ENCODE peak calls at places on chromosome 1, in five cellular contexts. U is pancreas, N is psoas muscle, S is upper lobe of right lung, A is heart left ventricle. T is an unnamed sample.

GRCh38 chr1:101088431-101088830 is 62.8 kb upstream of the DPH5 start:
- ATAC-seq in U (no peak), N (no peak), S (no peak), A (no peak), T (no peak)

GRCh38 chr1:112558634-112559033 is 49.9 kb downstream of the WNT2B start:
- ATAC-seq in U (no peak), N (no peak), S (no peak), A (no peak), T (no peak)

GRCh38 chr1:93471911-93472310 is 24.0 kb downstream of the FNBP1L start:
- ATAC-seq in U (peak; percentile 78), N (no peak), S (peak; percentile 49), A (peak; percentile 51), T (no peak)

GRCh38 chr1:154463512-154463990 is 38.5 kb upstream of the TDRD10 start:
- ATAC-seq in U (no peak), N (peak; percentile 27), S (peak; percentile 64), A (peak; percentile 38), T (peak; percentile 32)

GRCh38 chr1:94037392-94038229 is 83.3 kb downstream of the ABCA4 start:
- ATAC-seq in U (no peak), N (no peak), S (no peak), A (no peak), T (no peak)

GRCh38 chr1:68128157-68128556 is 77.7 kb upstream of the DIRAS3 start:
- ATAC-seq in U (no peak), N (peak; percentile 93), S (no peak), A (peak; percentile 45), T (peak; percentile 31)

GRCh38 chr1:195618287-195618686 is 990.0 kb downstream of the KCNT2 start:
- ATAC-seq in U (no peak), N (no peak), S (no peak), A (no peak), T (no peak)

GRCh38 chr1:169909499-169909898 is 15.8 kb upstream of the SCYL3 start:
- ATAC-seq in U (no peak), N (no peak), S (no peak), A (no peak), T (no peak)

GRCh38 chr1:156707486-156708244 is 2.3 kb upstream of the CRABP2 start:
- ATAC-seq in U (no peak), N (no peak), S (no peak), A (no peak), T (no peak)

GRCh38 chr1:160085686-160086089 is 4.3 kb downstream of the KCNJ9 start:
- ATAC-seq in U (peak; percentile 72), N (peak; percentile 86), S (peak; percentile 82), A (peak; percentile 86), T (peak; percentile 65)

GRCh38 chr1:162904579-162904978 is 43.6 kb upstream of the CCDC190 start:
- ATAC-seq in U (no peak), N (peak; percentile 53), S (no peak), A (peak; percentile 83), T (no peak)

GRCh38 chr1:39435597-39435996 is 55.8 kb upstream of the BMP8A start:
- ATAC-seq in U (peak; percentile 55), N (no peak), S (no peak), A (no peak), T (no peak)

GRCh38 chr1:99710994-99711393 is 55.4 kb downstream of the FRRS1 start:
- ATAC-seq in U (no peak), N (no peak), S (no peak), A (no peak), T (no peak)

GRCh38 chr1:181369416-181369815 is 113.9 kb upstream of the CACNA1E start:
- ATAC-seq in U (no peak), N (no peak), S (no peak), A (no peak), T (no peak)

GRCh38 chr1:72601035-72601674 is 318.8 kb upstream of the NEGR1 start:
- ATAC-seq in U (no peak), N (no peak), S (no peak), A (peak; percentile 41), T (no peak)

GRCh38 chr1:43305926-43306687 is 5.3 kb downstream of the TIE1 start:
- ATAC-seq in U (no peak), N (no peak), S (peak; percentile 31), A (no peak), T (no peak)

DNA sequence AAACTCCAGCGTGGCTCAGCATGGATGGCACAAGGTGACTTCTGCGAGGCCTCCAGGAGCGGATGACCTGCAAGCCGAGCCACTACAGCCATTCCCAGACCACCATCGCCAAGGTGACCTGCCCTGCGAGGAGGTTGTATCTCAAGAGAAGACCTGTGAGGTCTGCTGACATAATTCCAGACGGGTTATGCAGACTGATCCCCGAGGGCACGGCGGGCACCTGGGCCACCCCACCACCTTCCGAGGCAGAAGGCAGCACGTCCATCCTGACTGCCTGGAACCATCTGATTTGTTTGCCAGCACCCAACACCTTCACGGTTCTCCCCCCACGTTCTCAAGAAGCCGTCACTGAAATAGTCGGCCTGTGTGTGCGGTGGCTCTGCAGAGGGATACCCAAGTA is 56.8 kb upstream of the CNTN2 start:
- ATAC-seq in U (no peak), N (no peak), S (no peak), A (no peak), T (no peak)
- H3K27me3 ChIP-seq in U (no peaks in the 10 kb centered on the region), N (no peaks in the 10 kb centered on the region), S (peaks cover 5% of the 10 kb centered on the region), A (no peaks in the 10 kb centered on the region), T (no peaks in the 10 kb centered on the region)

GRCh38 chr1:34362949-34363348 is 186.2 kb downstream of the C1orf94 start:
- ATAC-seq in U (no peak), N (no peak), S (peak; percentile 45), A (no peak), T (no peak)
- H3K27me3 ChIP-seq in U (no peaks in the 10 kb centered on the region), N (no peaks in the 10 kb centered on the region), S (no peaks in the 10 kb centered on the region), A (no peaks in the 10 kb centered on the region), T (peaks cover 35% of the 10 kb centered on the region)

DNA sequence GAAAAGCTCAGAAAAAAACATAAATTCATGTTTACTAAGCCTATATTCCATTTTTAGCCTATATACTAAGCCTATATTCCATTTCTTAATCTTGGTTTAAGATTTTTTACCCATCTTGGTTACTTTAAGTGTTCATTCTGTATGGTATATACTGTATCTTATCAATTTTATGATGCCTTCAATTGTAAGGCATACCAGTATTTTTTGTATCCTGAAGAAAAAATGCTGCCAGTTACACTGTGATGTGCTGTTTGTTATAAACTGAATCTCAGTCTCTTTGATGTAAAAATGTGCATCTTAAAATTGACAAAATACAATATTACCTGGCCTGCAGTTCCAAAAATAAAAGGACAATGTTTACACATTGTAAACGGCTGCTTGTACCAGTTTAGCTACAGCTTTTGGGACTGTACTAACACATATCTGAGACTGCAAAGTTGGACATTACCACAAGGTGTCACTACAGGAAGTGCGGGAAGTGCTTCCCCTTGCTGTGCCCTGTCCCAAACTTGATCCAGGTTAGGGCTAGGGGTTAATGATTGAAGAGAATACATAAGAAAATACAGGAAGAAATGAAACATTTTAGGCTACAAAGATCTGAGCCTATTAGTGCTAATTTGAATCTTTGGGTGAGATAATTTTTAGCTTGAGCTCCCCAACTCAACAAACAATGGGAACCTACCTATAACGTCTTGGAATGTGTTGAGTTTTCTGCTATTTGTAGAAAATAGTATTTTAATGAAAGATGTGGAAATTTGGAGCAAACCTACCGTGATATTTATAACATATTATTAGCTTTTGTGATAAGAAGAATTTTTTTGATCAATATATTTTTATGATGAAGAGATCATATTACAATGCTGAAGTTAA is 108.9 kb downstream of the LBR start:
- ATAC-seq in U (peak; percentile 99), N (peak; percentile 70), S (peak; percentile 94), A (peak; percentile 78), T (no peak)
- H3K27me3 ChIP-seq in U (no peaks in the 10 kb centered on the region), N (no peaks in the 10 kb centered on the region), S (no peaks in the 10 kb centered on the region), A (no peaks in the 10 kb centered on the region), T (no peaks in the 10 kb centered on the region)

GRCh38 chr1:244280221-244280620 is 171.5 kb downstream of the ADSS2 start:
- ATAC-seq in U (no peak), N (no peak), S (no peak), A (no peak), T (no peak)

GRCh38 chr1:244273845-244274619 is 177.7 kb downstream of the ADSS2 start:
- ATAC-seq in U (peak; percentile 53), N (peak; percentile 75), S (peak; percentile 38), A (peak; percentile 95), T (peak; percentile 83)

GRCh38 chr1:244272471-244273261 is 179.0 kb downstream of the ADSS2 start:
- ATAC-seq in U (peak; percentile 98), N (peak; percentile 96), S (peak; percentile 98), A (peak; percentile 87), T (peak; percentile 64)

GRCh38 chr1:244273262-244273844 is 178.4 kb downstream of the ADSS2 start:
- ATAC-seq in U (no peak), N (no peak), S (no peak), A (no peak), T (peak; percentile 31)

DNA sequence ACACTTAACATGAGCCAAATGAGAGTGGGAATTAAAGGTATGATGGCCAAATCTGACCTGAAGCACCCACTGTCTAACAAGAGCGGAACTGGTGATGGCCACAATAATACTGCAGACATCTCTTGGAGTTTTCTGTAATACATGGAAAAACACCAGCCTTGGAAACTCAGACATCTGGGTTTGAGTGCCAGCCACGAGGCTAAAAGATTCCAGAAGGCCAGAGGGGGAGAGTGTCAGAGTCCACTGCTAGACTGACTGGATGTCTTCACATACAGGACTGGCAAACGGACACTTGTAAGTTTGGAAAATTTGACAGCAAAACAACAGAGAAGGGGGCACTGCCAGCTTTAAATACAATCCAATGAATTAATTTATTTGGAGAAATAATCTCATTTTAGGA is 175.1 kb downstream of the ADSS2 start:
- ATAC-seq in U (no peak), N (no peak), S (no peak), A (no peak), T (no peak)
- H3K27me3 ChIP-seq in U (no peaks in the 10 kb centered on the region), N (no peaks in the 10 kb centered on the region), S (no peaks in the 10 kb centered on the region), A (no peaks in the 10 kb centered on the region), T (no peaks in the 10 kb centered on the region)

DNA sequence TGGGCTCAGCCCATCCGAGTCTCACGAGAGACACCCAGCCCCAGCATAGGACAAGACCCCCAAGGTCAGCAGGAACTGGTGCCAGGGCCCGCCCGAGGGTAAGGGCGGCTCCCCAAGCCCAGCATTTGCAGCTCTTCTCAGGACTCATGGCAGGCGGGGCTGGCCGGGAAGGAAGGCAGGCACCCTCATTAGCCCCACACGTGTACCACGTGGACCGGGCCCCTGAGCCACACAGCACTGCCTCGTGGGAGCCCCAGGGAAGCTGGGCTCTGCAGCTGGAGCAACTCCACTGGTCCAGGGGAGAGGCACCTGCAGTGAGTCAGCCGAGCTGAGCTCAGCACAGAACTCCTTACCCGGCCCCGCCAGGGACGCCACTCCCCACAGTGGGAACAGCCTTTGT is 97.7 kb upstream of the IFFO2 start:
- ATAC-seq in U (peak; percentile 22), N (no peak), S (peak; percentile 9), A (peak; percentile 19), T (no peak)
- H3K27me3 ChIP-seq in U (no peaks in the 10 kb centered on the region), N (no peaks in the 10 kb centered on the region), S (peaks cover 14% of the 10 kb centered on the region), A (peaks cover 4% of the 10 kb centered on the region), T (peaks cover 76% of the 10 kb centered on the region)

DNA sequence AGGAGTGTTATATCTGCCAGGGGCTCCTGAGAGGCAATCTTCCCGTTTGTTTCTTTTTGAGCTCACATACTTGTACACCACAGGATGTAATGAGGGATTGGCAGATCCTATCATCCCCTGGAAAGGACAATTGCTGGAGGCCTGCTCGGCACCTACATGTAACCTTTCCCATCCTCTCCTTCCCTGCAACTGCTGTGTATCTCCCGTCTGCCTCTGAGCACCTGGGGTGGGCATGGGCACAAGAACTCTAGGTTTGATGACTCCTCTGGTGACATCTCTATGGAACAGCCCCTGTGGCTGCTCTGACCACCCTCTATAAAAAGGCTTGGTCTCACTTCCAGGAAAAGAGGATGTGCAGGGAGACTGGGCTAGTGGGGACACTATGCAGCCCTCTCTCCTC is 25.0 kb upstream of the SMIM12 start:
- ATAC-seq in U (no peak), N (no peak), S (no peak), A (no peak), T (no peak)
- H3K27me3 ChIP-seq in U (no peaks in the 10 kb centered on the region), N (peaks cover 11% of the 10 kb centered on the region), S (peaks cover 45% of the 10 kb centered on the region), A (peaks cover 28% of the 10 kb centered on the region), T (peaks cover 88% of the 10 kb centered on the region)

GRCh38 chr1:64459743-64460142 is 10.2 kb upstream of the CACHD1 start:
- ATAC-seq in U (no peak), N (no peak), S (no peak), A (no peak), T (no peak)
- H3K27me3 ChIP-seq in U (no peaks in the 10 kb centered on the region), N (no peaks in the 10 kb centered on the region), S (no peaks in the 10 kb centered on the region), A (no peaks in the 10 kb centered on the region), T (no peaks in the 10 kb centered on the region)

T was measured in gastroesophageal sphincter.